ENCODE peak calls at places on chromosomes 5 and 9, in five cellular contexts. P is brain microvascular endothelial cell, J is epithelial cell of esophagus, R is uterus, A is A673. Q is an unnamed sample.

GRCh38 chr5:38697013-38697412 is 140.6 kb upstream of the LIFR start:
- DNase-seq in A (no peak), P (no peak), J (no peak), R (no peak), Q (no peak)

GRCh38 chr5:144428326-144428725 is 257.7 kb downstream of the KCTD16 start:
- DNase-seq in A (no peak), J (no peak), R (no peak), P (no peak), Q (no peak)

GRCh38 chr5:177390363-177391300 is 6.4 kb downstream of the SLC34A1 start:
- DNase-seq in R (peak; percentile 80), A (peak; percentile 86), J (peak; percentile 83), P (peak; percentile 84), Q (peak; percentile 77)

GRCh38 chr5:54646285-54647101 is 128.9 kb downstream of the SNX18 start:
- DNase-seq in A (peak; percentile 96), P (peak; percentile 75), R (peak; percentile 50), J (peak; percentile 65), Q (peak; percentile 69)

GRCh38 chr9:130689937-130690700 is 3.5 kb upstream of the EXOSC2 start:
- DNase-seq in A (peak; percentile 97), P (peak; percentile 71), J (peak; percentile 93), R (peak; percentile 93), Q (no peak)

GRCh38 chr9:93126825-93127368 is 7.2 kb downstream of the NINJ1 start:
- DNase-seq in A (no peak), J (peak; percentile 25), R (peak; percentile 81), P (no peak), Q (no peak)

GRCh38 chr5:15021286-15022046 is 149.9 kb upstream of the ANKH start:
- DNase-seq in R (no peak), A (no peak), J (no peak), P (peak; percentile 69), Q (no peak)

GRCh38 chr5:10106285-10106684 is 143.4 kb downstream of the ATPSCKMT start:
- DNase-seq in R (no peak), J (no peak), P (no peak), A (no peak), Q (no peak)

GRCh38 chr5:3329427-3329826 is 266.2 kb upstream of the IRX1 start:
- DNase-seq in R (no peak), A (no peak), J (no peak), P (no peak), Q (no peak)

GRCh38 chr9:134200730-134201129 is 36.4 kb upstream of the RNU6ATAC start:
- DNase-seq in P (no peak), A (no peak), J (no peak), R (no peak), Q (no peak)

GRCh38 chr9:97853844-97854695 is 1.0 kb downstream of the FOXE1 start:
- DNase-seq in P (no peak), R (no peak), A (peak; percentile 65), J (peak; percentile 77), Q (peak; percentile 62)

GRCh38 chr5:69454460-69455249 is 37.9 kb upstream of the OCLN start:
- DNase-seq in R (no peak), J (no peak), P (no peak), A (no peak), Q (no peak)

GRCh38 chr5:79702606-79703380 is 13.2 kb downstream of the CMYA5 start:
- DNase-seq in R (no peak), A (peak; percentile 33), J (peak; percentile 27), P (no peak), Q (peak; percentile 6)

GRCh38 chr9:20872340-20872977 is 159.0 kb downstream of the HACD4 start:
- DNase-seq in P (peak; percentile 50), J (peak; percentile 22), A (peak; percentile 3), R (no peak), Q (no peak)

GRCh38 chr5:82312373-82312856 is 34.3 kb upstream of the RPS23 start:
- DNase-seq in A (peak; percentile 83), R (peak; percentile 68), P (peak; percentile 79), J (peak; percentile 68), Q (peak; percentile 20)

GRCh38 chr9:4038182-4038723 is 261.6 kb downstream of the GLIS3 start:
- DNase-seq in A (no peak), P (peak; percentile 1), J (peak; percentile 59), R (no peak), Q (no peak)

GRCh38 chr9:2742214-2742613 is 24.9 kb downstream of the KCNV2 start:
- DNase-seq in J (no peak), A (no peak), P (no peak), R (no peak), Q (no peak)

GRCh38 chr5:72281764-72282499 is 38.1 kb downstream of the MRPS27 start:
- DNase-seq in R (peak; percentile 44), A (peak; percentile 87), P (peak; percentile 52), J (peak; percentile 11), Q (no peak)

GRCh38 chr5:148910686-148911361 is 84.4 kb downstream of the ADRB2 start:
- DNase-seq in A (peak; percentile 8), R (no peak), J (peak; percentile 76), P (peak; percentile 43), Q (no peak)

GRCh38 chr9:126123927-126124326 is 202.7 kb upstream of the MVB12B start:
- DNase-seq in J (no peak), R (no peak), A (no peak), P (no peak), Q (no peak)

GRCh38 chr9:93825348-93826115 is 129.6 kb downstream of the BARX1 start:
- DNase-seq in J (no peak), P (no peak), A (no peak), R (no peak), Q (no peak)

GRCh38 chr5:95600557-95600956 is 19.3 kb upstream of the GPR150 start:
- DNase-seq in J (no peak), A (no peak), P (peak; percentile 28), R (no peak), Q (no peak)

GRCh38 chr5:138874771-138875628 is at the start of gene LRRTM2:
- DNase-seq in P (peak; percentile 45), R (no peak), J (peak; percentile 71), A (peak; percentile 82), Q (no peak)

GRCh38 chr5:109329296-109330252 is 80.2 kb downstream of the PJA2 start:
- DNase-seq in R (no peak), J (peak; percentile 15), A (no peak), P (peak; percentile 45), Q (no peak)

GRCh38 chr5:14735944-14736343 is 71.4 kb downstream of the OTULIN start:
- DNase-seq in R (no peak), J (no peak), A (no peak), P (no peak), Q (no peak)

GRCh38 chr9:71761938-71762353 is 6.4 kb downstream of the CEMIP2 start:
- DNase-seq in P (no peak), R (no peak), J (peak; percentile 74), A (no peak), Q (no peak)

GRCh38 chr5:174337276-174338203 is 292.0 kb downstream of the NSG2 start:
- DNase-seq in R (no peak), J (no peak), A (no peak), P (no peak), Q (no peak)

GRCh38 chr9:12141422-12141821 is 551.8 kb upstream of the TYRP1 start:
- DNase-seq in P (no peak), J (no peak), R (no peak), A (peak; percentile 0), Q (no peak)

GRCh38 chr9:78132688-78133033 is 101.0 kb upstream of the GNAQ start:
- DNase-seq in P (no peak), R (no peak), J (no peak), A (no peak), Q (no peak)

GRCh38 chr5:94725142-94725541 is 106.7 kb downstream of the SLF1 start:
- DNase-seq in R (no peak), A (no peak), P (no peak), J (no peak), Q (no peak)

GRCh38 chr5:97600486-97600885 is 417.4 kb upstream of the RIOK2 start:
- DNase-seq in R (no peak), A (no peak), J (peak; percentile 2), P (no peak), Q (no peak)

GRCh38 chr5:102691434-102691833 is 63.7 kb upstream of the PAM start:
- DNase-seq in J (peak; percentile 22), P (no peak), R (no peak), A (no peak), Q (no peak)

GRCh38 chr9:136093331-136093986 is 1.6 kb downstream of the NACC2 start:
- DNase-seq in R (no peak), J (no peak), P (no peak), A (no peak), Q (no peak)

GRCh38 chr5:153523196-153523595 is 32.7 kb downstream of the GRIA1 start:
- DNase-seq in P (peak; percentile 35), J (no peak), R (no peak), A (no peak), Q (no peak)

GRCh38 chr9:69076550-69076949 is 41.0 kb downstream of the FXN start:
- DNase-seq in A (no peak), J (no peak), P (no peak), R (no peak), Q (no peak)

GRCh38 chr5:32714836-32715235 is 3.7 kb downstream of the NPR3 start:
- DNase-seq in R (no peak), A (no peak), J (no peak), P (no peak), Q (no peak)

GRCh38 chr5:116573617-116574431 is 799 bp downstream of the SEMA6A start:
- DNase-seq in A (no peak), P (no peak), J (peak; percentile 25), R (no peak), Q (no peak)

GRCh38 chr5:113869611-113870010 is 356.1 kb downstream of the YTHDC2 start:
- DNase-seq in A (no peak), P (no peak), R (no peak), J (no peak), Q (no peak)

GRCh38 chr5:1323803-1324173 is 21.1 kb downstream of the CLPTM1L start:
- DNase-seq in A (no peak), R (peak; percentile 8), J (no peak), P (no peak), Q (no peak)

GRCh38 chr5:131672791-131673190 is 37.8 kb upstream of the RAPGEF6 start:
- DNase-seq in R (no peak), P (no peak), J (no peak), A (no peak), Q (no peak)
- H3K4me3 ChIP-seq in R (no peak overlapping the region), P (no peak overlapping the region), J (no peak overlapping the region), A (no peak overlapping the region), Q (no peak overlapping the region)

GRCh38 chr5:151022511-151023018 is 2.2 kb downstream of the GPX3 start:
- DNase-seq in P (no peak), R (no peak), A (no peak), J (peak; percentile 95), Q (no peak)
- H3K4me3 ChIP-seq in P (no peak overlapping the region), R (peak overlapping the region; percentile 80), A (no peak overlapping the region), J (no peak overlapping the region), Q (no peak overlapping the region)

GRCh38 chr9:95349109-95350038 is 31.9 kb upstream of the FANCC start:
- DNase-seq in R (no peak), A (peak; percentile 40), J (peak; percentile 10), P (no peak), Q (no peak)
- H3K4me3 ChIP-seq in R (no peak overlapping the region), A (peak overlapping the region; percentile 42), J (peak overlapping the region; percentile 25), P (peak overlapping the region; percentile 43), Q (no peak overlapping the region)

DNA sequence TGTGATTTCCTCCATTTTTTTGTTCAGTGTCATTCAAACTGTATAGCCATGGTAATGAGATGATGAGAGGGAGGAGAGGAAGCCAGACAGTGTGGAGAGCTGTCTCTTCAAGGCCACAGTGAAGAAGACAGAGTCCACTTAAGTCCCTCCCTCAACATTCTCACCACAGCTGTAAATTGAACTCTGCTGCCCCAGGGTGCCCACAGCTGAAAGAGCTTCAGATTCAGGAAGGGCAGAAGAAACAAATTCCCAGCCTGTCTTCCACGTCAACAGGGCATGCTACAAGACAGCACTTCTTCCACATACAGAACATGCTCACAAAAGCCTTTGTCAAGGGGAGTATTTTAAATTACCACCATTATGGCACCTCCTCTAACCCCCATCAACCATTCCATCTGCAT is 100.4 kb downstream of the KLHL3 start:
- DNase-seq in J (no peak), P (no peak), A (no peak), R (no peak), Q (no peak)
- H3K4me3 ChIP-seq in J (no peak overlapping the region), P (no peak overlapping the region), A (no peak overlapping the region), R (no peak overlapping the region), Q (no peak overlapping the region)